ENCODE peak calls at places on chromosomes 11 and 22, in eight cellular contexts. S is RWPE1, C is lower leg skin, F is MCF 10A, P is AG04450, K is esophagus squamous epithelium, W is WERI-Rb-1, A is mucosa of descending colon. Z is an unnamed sample.

GRCh38 chr11:1044160-1044559 is 7.6 kb upstream of the MUC6 start:
- DNase-seq in F (no peak), A (no peak), C (no peak), K (no peak), P (no peak), W (no peak), S (no peak), Z (no peak)

GRCh38 chr11:12721816-12722604 is 47.8 kb downstream of the TEAD1 start:
- DNase-seq in S (no peak), F (no peak), C (peak), K (no peak), W (no peak), P (no peak), A (no peak), Z (no peak)

GRCh38 chr22:37187552-37187890 is 526 bp downstream of the C1QTNF6 start:
- DNase-seq in P (no peak), K (no peak), A (no peak), C (no peak), W (no peak), F (no peak), S (peak), Z (no peak)

GRCh38 chr11:99320769-99321290 is 300.1 kb downstream of the CNTN5 start:
- DNase-seq in C (no peak), K (no peak), P (no peak), F (peak), W (no peak), A (no peak), S (no peak), Z (no peak)

GRCh38 chr22:39472570-39473556 is 16.1 kb downstream of the MGAT3 start:
- DNase-seq in A (peak), P (no peak), F (no peak), C (no peak), W (no peak), S (no peak), K (no peak), Z (peak)

GRCh38 chr11:126105748-126106080 is 43.0 kb upstream of the CDON start:
- DNase-seq in K (no peak), P (no peak), F (no peak), A (no peak), C (no peak), S (no peak), W (no peak), Z (no peak)

GRCh38 chr11:27459191-27459590 is 13.4 kb downstream of the LGR4 start:
- DNase-seq in F (no peak), P (no peak), A (no peak), K (no peak), C (no peak), W (no peak), S (no peak), Z (no peak)

GRCh38 chr22:31089101-31090100 is 8.3 kb downstream of the SMTN start:
- DNase-seq in W (peak), P (no peak), S (no peak), C (no peak), A (no peak), F (peak), K (no peak), Z (peak)

GRCh38 chr11:114478768-114479167 is 39.5 kb downstream of the REXO2 start:
- DNase-seq in K (no peak), W (no peak), S (peak), F (peak), P (no peak), A (no peak), C (no peak), Z (no peak)

GRCh38 chr22:22881116-22882032 is 6.2 kb upstream of the IGLL5 start:
- DNase-seq in C (peak), F (no peak), P (no peak), S (no peak), A (no peak), K (no peak), W (no peak), Z (no peak)

GRCh38 chr22:39087881-39088687 is 9.0 kb upstream of the APOBEC3H start:
- DNase-seq in P (no peak), A (peak), C (no peak), K (no peak), F (no peak), S (no peak), W (peak), Z (no peak)

GRCh38 chr22:35306350-35306967 is 6.8 kb downstream of the TOM1 start:
- DNase-seq in P (no peak), S (no peak), K (no peak), W (no peak), A (no peak), C (no peak), F (no peak), Z (no peak)

GRCh38 chr11:118691926-118692830 is 12.7 kb upstream of the TREH start:
- DNase-seq in S (peak), P (no peak), A (peak), C (peak), F (peak), K (no peak), W (no peak), Z (no peak)

GRCh38 chr22:19686946-19687345 is 27.4 kb upstream of the SEPTIN5 start:
- DNase-seq in S (no peak), K (no peak), P (no peak), C (no peak), A (no peak), W (no peak), F (no peak), Z (no peak)

GRCh38 chr22:26364066-26365015 is 64.7 kb upstream of the ASPHD2 start:
- DNase-seq in W (peak), K (peak), S (peak), P (peak), F (peak), C (no peak), A (no peak), Z (peak)

GRCh38 chr22:41873391-41873790 is 40.5 kb downstream of the SREBF2 start:
- DNase-seq in C (no peak), W (no peak), A (no peak), K (no peak), F (no peak), S (no peak), P (no peak), Z (no peak)

GRCh38 chr11:45556851-45557707 is 108.3 kb downstream of the CHST1 start:
- DNase-seq in S (peak), K (no peak), C (no peak), W (no peak), P (no peak), A (no peak), F (peak), Z (no peak)

GRCh38 chr11:12359761-12360160 is 17.6 kb upstream of the PARVA start:
- DNase-seq in P (peak), S (no peak), W (no peak), K (no peak), A (no peak), C (no peak), F (no peak), Z (no peak)

GRCh38 chr11:60477035-60477445 is 15.5 kb upstream of the MS4A12 start:
- DNase-seq in K (no peak), A (no peak), W (no peak), P (no peak), S (no peak), C (no peak), F (no peak), Z (no peak)

GRCh38 chr11:110894224-110894623 is 182.0 kb upstream of the ARHGAP20 start:
- DNase-seq in A (no peak), C (no peak), K (no peak), P (no peak), S (no peak), F (no peak), W (no peak), Z (no peak)

GRCh38 chr11:65429069-65429681 is 6.6 kb downstream of the NEAT1 start:
- DNase-seq in S (no peak), F (peak), K (no peak), P (no peak), W (no peak), C (peak), A (no peak), Z (no peak)

GRCh38 chr11:134252539-134253188 is 488 bp downstream of the THYN1 start:
- DNase-seq in C (no peak), F (no peak), K (no peak), P (no peak), S (peak), W (peak), A (no peak), Z (no peak)

GRCh38 chr11:38948392-38948791 is 2350.4 kb upstream of the RAG2 start:
- DNase-seq in S (no peak), P (no peak), K (no peak), F (no peak), C (no peak), W (no peak), A (no peak), Z (no peak)

GRCh38 chr22:45511847-45512261 is 9.2 kb downstream of the FBLN1 start:
- DNase-seq in F (peak), P (peak), C (no peak), K (no peak), A (peak), S (no peak), W (no peak), Z (no peak)

GRCh38 chr11:5071815-5072214 is 2.4 kb downstream of the OR52E1 start:
- DNase-seq in K (no peak), P (no peak), W (no peak), A (no peak), F (no peak), S (no peak), C (no peak), Z (no peak)

GRCh38 chr22:44068422-44069191 is 44.5 kb downstream of the PARVB start:
- DNase-seq in S (no peak), P (no peak), K (no peak), C (no peak), F (no peak), W (no peak), A (no peak), Z (no peak)

GRCh38 chr11:122656631-122657101 is 1.1 kb downstream of the UBASH3B start:
- DNase-seq in W (peak), P (no peak), K (no peak), S (peak), C (no peak), A (peak), F (no peak), Z (peak)
- TF ChIP-seq CTCF in W (no peak), P (peak), K (peak), S (no peak), C (no peak), A (no peak), F (no peak), Z (no peak)

GRCh38 chr22:47921906-47922305 is 1159.5 kb downstream of the TBC1D22A start:
- DNase-seq in S (no peak), C (peak), P (no peak), W (no peak), A (no peak), F (no peak), K (no peak), Z (no peak)

GRCh38 chr22:47919893-47920292 is 1157.4 kb downstream of the TBC1D22A start:
- DNase-seq in W (no peak), F (no peak), A (no peak), C (peak), K (no peak), S (no peak), P (no peak), Z (no peak)

GRCh38 chr22:47920380-47920959 is 1158.0 kb downstream of the TBC1D22A start:
- DNase-seq in P (no peak), A (no peak), W (no peak), K (no peak), S (no peak), C (peak), F (no peak), Z (no peak)

GRCh38 chr22:47918936-47919505 is 1156.6 kb downstream of the TBC1D22A start:
- DNase-seq in C (peak), W (peak), P (no peak), F (no peak), S (no peak), A (no peak), K (no peak), Z (no peak)

DNA sequence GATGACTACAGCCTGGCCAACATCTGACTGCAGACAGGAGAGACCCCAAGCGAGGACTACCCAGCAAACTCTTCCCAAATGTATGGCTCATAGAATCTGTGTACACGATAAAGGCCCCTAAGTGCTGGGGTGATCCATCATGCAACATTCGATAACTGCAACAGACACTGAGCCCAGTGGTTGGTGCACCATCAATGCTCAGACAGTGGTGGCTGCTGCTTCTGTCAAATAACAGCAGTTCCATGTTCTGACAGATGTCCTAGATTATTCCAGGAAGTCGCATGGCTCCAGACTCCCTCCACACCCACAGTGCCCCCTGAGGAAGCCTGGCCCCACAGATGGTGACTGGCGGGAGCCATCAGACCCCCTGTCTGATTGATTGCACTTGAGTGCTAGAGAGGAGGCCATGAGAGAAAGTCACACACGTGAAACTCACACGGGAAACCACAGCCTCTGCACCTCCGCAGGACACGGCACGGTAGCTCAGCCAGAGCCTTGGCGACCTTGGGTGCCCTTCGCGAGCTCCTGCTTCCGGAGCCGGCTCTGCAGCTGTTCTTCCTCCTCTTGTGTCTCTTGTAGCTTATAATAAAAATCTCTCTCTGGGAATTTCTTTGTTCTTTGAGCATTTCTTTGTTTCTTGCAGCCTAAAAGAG is 1156.0 kb downstream of the TBC1D22A start:
- DNase-seq in P (no peak), C (peak), W (peak), A (no peak), S (no peak), F (no peak), K (no peak), Z (no peak)
- TF ChIP-seq CTCF in P (no peak), C (no peak), W (peak), A (no peak), S (no peak), F (no peak), K (no peak), Z (no peak)

GRCh38 chr11:36053901-36054300 is 110.0 kb downstream of the LDLRAD3 start:
- DNase-seq in S (no peak), A (no peak), W (no peak), C (no peak), K (no peak), F (peak), P (peak), Z (no peak)

GRCh38 chr11:36057372-36058045 is 113.6 kb downstream of the LDLRAD3 start:
- DNase-seq in P (no peak), W (no peak), F (peak), C (no peak), K (no peak), A (no peak), S (no peak), Z (no peak)

GRCh38 chr11:36055356-36055755 is 111.5 kb downstream of the LDLRAD3 start:
- DNase-seq in A (no peak), K (no peak), W (no peak), F (no peak), P (no peak), S (no peak), C (no peak), Z (no peak)

GRCh38 chr11:36054628-36055027 is 110.8 kb downstream of the LDLRAD3 start:
- DNase-seq in F (no peak), K (no peak), W (no peak), A (no peak), S (no peak), C (no peak), P (no peak), Z (no peak)

GRCh38 chr11:36056160-36056751 is 112.4 kb downstream of the LDLRAD3 start:
- DNase-seq in F (peak), P (no peak), S (no peak), A (no peak), W (peak), K (no peak), C (no peak), Z (peak)
- TF ChIP-seq CTCF in F (peak), P (peak), S (no peak), A (no peak), W (peak), K (peak), C (no peak), Z (peak)

DNA sequence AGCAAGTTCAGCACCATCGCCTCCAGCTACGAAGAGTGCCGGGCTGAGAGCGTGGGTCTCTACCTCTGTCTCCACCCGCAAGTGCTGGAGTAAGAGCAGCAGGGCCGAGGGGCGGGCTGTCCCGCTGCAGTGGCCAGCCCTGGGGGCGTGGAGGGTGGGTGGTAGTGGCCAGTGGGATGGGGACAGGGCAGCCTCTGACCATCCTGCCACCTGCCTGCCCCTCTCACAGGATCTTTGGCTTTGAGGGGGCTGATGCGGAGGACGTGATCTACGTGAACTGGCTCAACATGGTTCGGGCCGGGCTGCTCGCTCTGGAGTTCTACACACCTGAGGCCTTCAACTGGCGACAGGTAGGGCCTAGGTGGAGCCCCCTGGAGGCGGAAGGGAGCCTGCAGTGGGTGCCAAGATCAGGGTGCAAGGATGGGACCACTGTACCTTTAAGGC is 15.0 kb upstream of the BBS1 start:
- DNase-seq in K (no peak), C (no peak), P (no peak), F (peak), A (no peak), S (no peak), W (peak), Z (peak)
- TF ChIP-seq CTCF in K (peak), C (no peak), P (no peak), F (peak), A (no peak), S (no peak), W (peak), Z (no peak)

DNA sequence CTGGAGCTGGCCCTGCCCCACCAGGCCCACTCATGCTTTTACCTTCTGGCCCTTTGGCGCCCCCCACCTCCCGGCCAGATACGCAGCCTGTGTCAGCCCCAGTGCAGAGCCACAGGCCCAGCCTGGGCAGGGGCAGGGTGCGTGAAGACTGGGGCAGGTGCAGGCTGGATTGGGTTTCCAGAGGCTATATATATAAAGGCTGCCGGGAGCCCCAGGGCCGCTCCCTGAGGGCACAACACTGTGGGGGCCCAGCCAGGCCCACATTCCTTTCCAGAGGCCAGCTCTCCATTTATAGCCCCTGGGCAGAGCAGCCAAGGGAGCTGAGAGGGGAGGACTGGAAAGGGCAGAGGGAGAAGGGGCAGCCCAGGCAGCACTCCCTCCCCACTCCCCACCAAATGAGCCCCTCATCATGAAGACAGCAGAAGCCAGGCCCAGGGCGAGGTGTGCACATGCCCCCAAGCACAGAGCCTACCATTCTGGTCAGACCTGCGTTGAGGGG is 5.0 kb upstream of the MYOD1 start:
- DNase-seq in S (no peak), C (peak), K (no peak), P (no peak), F (no peak), W (peak), A (no peak), Z (no peak)
- TF ChIP-seq CTCF in S (no peak), C (no peak), K (no peak), P (no peak), F (no peak), W (peak), A (no peak), Z (peak)